ENCODE peak calls at places on chromosomes 7 and 10, in eight cellular contexts. M is EL, L is ureter, I is T-helper 17 cell, E is iris pigment epithelial cell, U is ecto neural progenitor cell, H is NCI-H2081 treated with DMSO at 0.1 percent for 48 hours, X is hepatocyte. S is an unnamed sample.

GRCh38 chr10:22322663-22323160 is 1.8 kb downstream of the BMI1 start:
- DNase-seq in X (no peak), E (no peak), H (no peak), M (no peak), L (no peak), I (no peak), U (no peak), S (no peak)

GRCh38 chr10:11869743-11870460 is 46.7 kb downstream of the PROSER2 start:
- DNase-seq in M (no peak), I (no peak), H (no peak), L (no peak), U (peak; percentile 63), X (no peak), E (peak; percentile 45), S (no peak)

GRCh38 chr7:18583305-18583704 is 87.8 kb downstream of the HDAC9 start:
- DNase-seq in U (no peak), L (no peak), M (peak; percentile 72), X (peak; percentile 14), E (peak; percentile 68), I (no peak), H (no peak), S (no peak)

GRCh38 chr7:73827568-73828106 is 3.2 kb upstream of the CLDN4 start:
- DNase-seq in I (no peak), H (peak; percentile 95), E (no peak), M (peak; percentile 28), U (no peak), X (peak; percentile 88), L (peak; percentile 80), S (no peak)

GRCh38 chr10:103542764-103543616 is 49.5 kb downstream of the NEURL1 start:
- DNase-seq in L (no peak), M (peak; percentile 71), I (no peak), X (peak; percentile 59), E (peak; percentile 35), H (peak; percentile 21), U (peak; percentile 78), S (no peak)

GRCh38 chr10:7085913-7086589 is 324.8 kb downstream of the SFMBT2 start:
- DNase-seq in M (no peak), L (no peak), H (no peak), U (no peak), I (no peak), X (peak; percentile 40), E (peak; percentile 7), S (no peak)

GRCh38 chr7:83934118-83934734 is 260.4 kb downstream of the SEMA3A start:
- DNase-seq in I (no peak), U (no peak), L (no peak), E (peak; percentile 5), H (no peak), M (no peak), X (no peak), S (no peak)

GRCh38 chr10:12512292-12513002 is 163.1 kb downstream of the CAMK1D start:
- DNase-seq in L (peak; percentile 20), H (peak; percentile 86), E (no peak), I (no peak), X (no peak), U (no peak), M (no peak), S (no peak)

GRCh38 chr7:125255793-125256192 is 326.2 kb upstream of the POT1 start:
- DNase-seq in E (no peak), L (no peak), I (no peak), H (no peak), M (no peak), U (no peak), X (no peak), S (no peak)

GRCh38 chr10:103847909-103848468 is 7.4 kb downstream of the SH3PXD2A start:
- DNase-seq in X (no peak), M (no peak), I (no peak), E (no peak), L (no peak), U (no peak), H (no peak), S (no peak)

GRCh38 chr7:75847707-75848106 is 31.1 kb upstream of the RHBDD2 start:
- DNase-seq in L (no peak), I (no peak), X (no peak), H (no peak), U (no peak), M (no peak), E (no peak), S (no peak)

GRCh38 chr7:152894295-152895170 is 135.0 kb downstream of the ACTR3B start:
- DNase-seq in L (no peak), I (no peak), X (peak; percentile 72), H (no peak), U (peak; percentile 76), E (peak; percentile 3), M (no peak), S (no peak)

GRCh38 chr7:158782638-158783490 is 46.4 kb downstream of the ESYT2 start:
- DNase-seq in H (no peak), X (peak; percentile 48), L (peak; percentile 68), U (no peak), M (peak; percentile 37), I (no peak), E (peak; percentile 43), S (no peak)

GRCh38 chr7:30028749-30029635 is 780 bp downstream of the PLEKHA8 start:
- DNase-seq in L (peak; percentile 58), U (no peak), X (peak; percentile 55), E (peak; percentile 34), H (no peak), I (peak; percentile 4), M (peak; percentile 56), S (peak; percentile 1)

GRCh38 chr7:12518920-12519681 is 51.4 kb upstream of the SCIN start:
- DNase-seq in X (peak; percentile 26), E (peak; percentile 22), H (no peak), I (no peak), M (peak; percentile 14), L (no peak), U (peak; percentile 60), S (no peak)

GRCh38 chr7:27191716-27192545 is 6.9 kb upstream of the HOXA11 start:
- DNase-seq in U (no peak), H (no peak), M (peak; percentile 81), L (peak; percentile 83), X (no peak), I (no peak), E (no peak), S (no peak)

GRCh38 chr10:131396108-131397010 is 84.8 kb upstream of the TCERG1L start:
- DNase-seq in X (peak; percentile 61), L (no peak), M (no peak), I (no peak), E (peak; percentile 11), H (no peak), U (no peak), S (no peak)

GRCh38 chr7:158957921-158958471 is 101.6 kb downstream of the DYNC2I1 start:
- DNase-seq in M (no peak), U (no peak), E (no peak), H (no peak), L (no peak), X (no peak), I (peak; percentile 28), S (no peak)